ENCODE peak calls at places on chromosomes 4 and X, in seven cellular contexts. L, H, G, M, V, T and U are unnamed samples.

GRCh38 chr4:149008415-149009025 is 566.3 kb upstream of the NR3C2 start:
- DNase-seq in L (no peak), H (no peak), G (no peak), M (no peak), V (no peak), T (peak), U (no peak)

GRCh38 chr4:20395160-20395773 is 143.6 kb downstream of the SLIT2 start:
- DNase-seq in L (peak), H (peak), G (peak), M (peak), V (peak), T (peak), U (peak)

GRCh38 chr4:39714171-39714570 is 16.2 kb downstream of the UBE2K start:
- DNase-seq in L (no peak), H (no peak), G (no peak), M (no peak), V (no peak), T (no peak), U (no peak)

GRCh38 chr4:33649015-33649414 is 2595.3 kb downstream of the ARAP2 start:
- DNase-seq in L (no peak), H (peak), G (peak), M (peak), V (peak), T (peak), U (peak)

GRCh38 chr4:150540536-150540935 is 41.4 kb upstream of the MAB21L2 start:
- DNase-seq in L (no peak), H (no peak), G (no peak), M (no peak), V (no peak), T (no peak), U (no peak)

GRCh38 chrX:71283409-71284143 is at the start of gene NONO:
- DNase-seq in L (peak), H (peak), G (peak), M (peak), V (peak), T (peak), U (peak)

GRCh38 chr4:122576261-122577188 is 44.3 kb downstream of the IL21 start:
- DNase-seq in L (peak), H (peak), G (peak), M (peak), V (peak), T (peak), U (peak)

GRCh38 chr4:152063301-152064235 is 302.8 kb upstream of the GATB start:
- DNase-seq in L (no peak), H (no peak), G (peak), M (no peak), V (peak), T (peak), U (no peak)

GRCh38 chr4:153465922-153466636 is at the start of gene TMEM131L:
- DNase-seq in L (peak), H (peak), G (peak), M (peak), V (peak), T (peak), U (peak)

GRCh38 chrX:25012793-25013592 is 2.8 kb downstream of the ARX start:
- DNase-seq in L (no peak), H (peak), G (no peak), M (no peak), V (no peak), T (no peak), U (no peak)

GRCh38 chr4:115201042-115201330 is 87.6 kb upstream of the NDST4 start:
- DNase-seq in L (no peak), H (no peak), G (no peak), M (no peak), V (no peak), T (no peak), U (no peak)

GRCh38 chrX:45200741-45201234 is at the start of gene DIPK2B:
- DNase-seq in L (peak), H (no peak), G (no peak), M (no peak), V (no peak), T (no peak), U (no peak)

GRCh38 chrX:19683817-19684216 is 168.5 kb upstream of the MAP3K15 start:
- DNase-seq in L (no peak), H (no peak), G (no peak), M (no peak), V (no peak), T (no peak), U (no peak)

GRCh38 chrX:42466706-42467105 is 311.3 kb downstream of the PPP1R2C start:
- DNase-seq in L (no peak), H (no peak), G (no peak), M (no peak), V (no peak), T (no peak), U (peak)

GRCh38 chrX:71098302-71098701 is 2.7 kb downstream of the FOXO4 start:
- DNase-seq in L (peak), H (no peak), G (peak), M (peak), V (peak), T (peak), U (no peak)

GRCh38 chr4:148204171-148204570 is 238.0 kb downstream of the NR3C2 start:
- DNase-seq in L (no peak), H (no peak), G (no peak), M (no peak), V (no peak), T (no peak), U (no peak)

GRCh38 chr4:139556735-139557505 is 901 bp upstream of the SETD7 start:
- DNase-seq in L (peak), H (peak), G (peak), M (no peak), V (peak), T (peak), U (peak)
- TF ChIP-seq EZH2 in L (no peak), H (peak), G (peak), M (no peak), V (no peak), T (peak), U (no peak)

GRCh38 chr4:124275-125081 is at the start of gene ZNF718:
- DNase-seq in L (peak), H (peak), G (peak), M (no peak), V (peak), T (peak), U (peak)
- H2AFZ ChIP-seq in L (peak), H (peak), G (peak), M (no peak), V (peak), T (peak), U (peak)

GRCh38 chr4:127364911-127365310 is 267.8 kb upstream of the INTU start:
- DNase-seq in L (no peak), H (no peak), G (no peak), M (no peak), V (no peak), T (no peak), U (no peak)

GRCh38 chr4:127370495-127371069 is 262.2 kb upstream of the INTU start:
- DNase-seq in L (no peak), H (no peak), G (peak), M (no peak), V (no peak), T (no peak), U (no peak)
- TF ChIP-seq EZH2 in L (no peak), H (no peak), G (no peak), M (no peak), V (no peak), T (no peak), U (no peak)

GRCh38 chrX:119410854-119411253 is 11.7 kb downstream of the SLC25A43 start:
- DNase-seq in L (no peak), H (no peak), G (no peak), M (no peak), V (no peak), T (no peak), U (no peak)
- H2AFZ ChIP-seq in L (no peak), H (no peak), G (no peak), M (no peak), V (no peak), T (no peak), U (no peak)

GRCh38 chr4:8050555-8051206 is 107.9 kb downstream of the ABLIM2 start:
- DNase-seq in L (no peak), H (no peak), G (peak), M (no peak), V (no peak), T (peak), U (no peak)
- TF ChIP-seq EZH2 in L (no peak), H (no peak), G (no peak), M (no peak), V (no peak), T (no peak), U (no peak)

DNA sequence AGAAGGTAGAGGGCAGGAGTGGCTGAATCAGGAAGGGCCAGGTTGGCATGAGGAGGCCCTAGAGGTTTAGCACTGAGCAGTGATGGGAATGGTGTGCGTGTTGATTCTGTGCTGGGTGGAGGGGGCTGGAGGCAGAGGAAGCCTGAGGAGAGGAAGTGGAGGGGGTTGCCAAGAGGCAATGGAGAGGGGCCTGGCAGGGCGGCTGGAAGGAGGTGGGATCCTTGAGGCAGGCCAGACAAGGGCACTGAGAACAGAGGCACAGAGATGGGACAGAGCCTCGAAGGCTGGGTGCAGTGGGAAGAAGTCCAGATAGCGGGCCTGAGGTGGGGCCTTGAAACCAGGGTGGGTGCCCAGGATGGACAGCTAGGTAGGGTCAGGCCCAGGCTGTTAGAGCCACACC is 24.3 kb downstream of the SH3BP2 start:
- DNase-seq in L (no peak), H (no peak), G (no peak), M (no peak), V (no peak), T (no peak), U (no peak)
- H2AFZ ChIP-seq in L (no peak), H (no peak), G (no peak), M (no peak), V (no peak), T (no peak), U (no peak)

GRCh38 chr4:125689839-125690238 is 375.1 kb downstream of the FAT4 start:
- DNase-seq in L (no peak), H (no peak), G (no peak), M (no peak), V (no peak), T (no peak), U (no peak)
- TF ChIP-seq EZH2 in L (no peak), H (no peak), G (no peak), M (no peak), V (no peak), T (no peak), U (no peak)

GRCh38 chr4:29467044-29467717 is 1253.0 kb upstream of the PCDH7 start:
- DNase-seq in L (no peak), H (no peak), G (peak), M (no peak), V (peak), T (no peak), U (no peak)
- H2AFZ ChIP-seq in L (no peak), H (no peak), G (no peak), M (no peak), V (no peak), T (peak), U (no peak)

GRCh38 chrX:97045470-97045869 is 161.8 kb downstream of the RPA4 start:
- DNase-seq in L (no peak), H (no peak), G (no peak), M (no peak), V (no peak), T (no peak), U (no peak)
- TF ChIP-seq EZH2 in L (no peak), H (no peak), G (no peak), M (no peak), V (no peak), T (no peak), U (no peak)

GRCh38 chr4:126539771-126540170 is 1093.0 kb upstream of the INTU start:
- DNase-seq in L (no peak), H (no peak), G (no peak), M (no peak), V (no peak), T (no peak), U (no peak)

GRCh38 chr4:126544276-126544675 is 1088.5 kb upstream of the INTU start:
- DNase-seq in L (no peak), H (no peak), G (no peak), M (no peak), V (no peak), T (no peak), U (no peak)

GRCh38 chr4:126547352-126547751 is 1085.4 kb upstream of the INTU start:
- DNase-seq in L (no peak), H (no peak), G (no peak), M (no peak), V (no peak), T (no peak), U (no peak)

GRCh38 chr4:126541820-126542219 is 1090.9 kb upstream of the INTU start:
- DNase-seq in L (no peak), H (no peak), G (no peak), M (no peak), V (no peak), T (no peak), U (no peak)
- H2AFZ ChIP-seq in L (no peak), H (no peak), G (no peak), M (no peak), V (no peak), T (peak), U (no peak)